ENCODE peak calls at places on chromosome 1, in seven cellular contexts. U is stimulated activated CD4-positive, alpha-beta T cell treated with anti-CD3 and anti-CD28 coated beads, Interleukin-1b, Interleukin-23, amount 100 ng/mL, for 4 hours; I is midbrain; N is adrenal gland; J is RKO; W is RWPE1; H is left colon. C is an unnamed sample.

GRCh38 chr1:45304311-45305081 is 22.2 kb upstream of the HPDL start:
- DNase-seq in W (no peak), H (peak), I (no peak), N (peak), J (peak), U (no peak), C (no peak)

GRCh38 chr1:28354121-28354520 is 15.4 kb upstream of the PHACTR4 start:
- DNase-seq in W (no peak), I (no peak), H (no peak), J (peak), U (no peak), N (no peak), C (no peak)

GRCh38 chr1:1431845-1432565 is 3.5 kb upstream of the VWA1 start:
- DNase-seq in I (peak), H (peak), W (no peak), J (no peak), U (no peak), N (no peak), C (peak)

GRCh38 chr1:186225089-186225488 is 150.0 kb downstream of the TPR start:
- DNase-seq in I (no peak), U (no peak), N (no peak), J (no peak), W (no peak), H (no peak), C (no peak)

GRCh38 chr1:93908394-93909145 is 660 bp downstream of the GCLM start:
- DNase-seq in W (peak), J (peak), N (peak), U (peak), H (peak), I (peak), C (peak)

GRCh38 chr1:47672622-47673021 is 234.8 kb downstream of the FOXD2 start:
- DNase-seq in U (no peak), I (no peak), N (no peak), H (no peak), J (no peak), W (no peak), C (no peak)

GRCh38 chr1:24893431-24893830 is 36.6 kb downstream of the RUNX3 start:
- DNase-seq in U (no peak), H (peak), I (no peak), J (no peak), W (no peak), N (peak), C (no peak)

GRCh38 chr1:31797216-31797615 is 18.6 kb downstream of the SPOCD1 start:
- DNase-seq in I (no peak), U (no peak), W (no peak), N (no peak), J (no peak), H (no peak), C (no peak)

GRCh38 chr1:234234199-234234598 is 139.1 kb upstream of the COA6 start:
- DNase-seq in I (no peak), W (no peak), U (no peak), N (no peak), H (no peak), J (no peak), C (no peak)